ENCODE peak calls at places on chromosomes 2 and 18, in four cellular contexts. G is OCI-LY7, I is MM.1S, W is lower lobe of right lung. E is an unnamed sample.

GRCh38 chr2:27041708-27042107 is 8.9 kb downstream of the TMEM214 start:
- DNase-seq in G (no peak), I (no peak), W (no peak), E (no peak)

GRCh38 chr2:226609361-226609760 is 190.3 kb downstream of the IRS1 start:
- DNase-seq in G (no peak), I (no peak), W (no peak), E (no peak)

GRCh38 chr2:27378096-27378808 is 2.3 kb downstream of the ZNF513 start:
- DNase-seq in G (no peak), I (no peak), W (no peak), E (no peak)

GRCh38 chr2:188524519-188525113 is 232.9 kb downstream of the GULP1 start:
- DNase-seq in G (peak), I (peak), W (no peak), E (peak)

GRCh38 chr18:76573325-76574025 is 78.4 kb upstream of the ZNF516 start:
- DNase-seq in G (no peak), I (no peak), W (no peak), E (no peak)

GRCh38 chr2:39708003-39708402 is 42.3 kb downstream of the TMEM178A start:
- DNase-seq in G (no peak), I (no peak), W (no peak), E (no peak)

GRCh38 chr18:34222025-34222395 is 2.7 kb downstream of the NOL4 start:
- DNase-seq in G (no peak), I (peak), W (no peak), E (peak)

GRCh38 chr2:38533180-38533579 is 69.5 kb downstream of the HNRNPLL start:
- DNase-seq in G (peak), I (peak), W (peak), E (peak)

GRCh38 chr18:22108674-22109073 is 60.7 kb upstream of the GATA6 start:
- DNase-seq in G (no peak), I (no peak), W (no peak), E (no peak)

GRCh38 chr18:77101410-77102245 is 31.0 kb downstream of the MBP start:
- DNase-seq in G (peak), I (no peak), W (peak), E (peak)

GRCh38 chr2:235238537-235238936 is 255.3 kb upstream of the AGAP1 start:
- DNase-seq in G (no peak), I (no peak), W (peak), E (no peak)

GRCh38 chr2:196670342-196670741 is 30.8 kb downstream of the CCDC150 start:
- DNase-seq in G (no peak), I (peak), W (no peak), E (no peak)

GRCh38 chr2:190603374-190603773 is 45.5 kb upstream of the NAB1 start:
- DNase-seq in G (no peak), I (no peak), W (no peak), E (no peak)

GRCh38 chr2:67733517-67733916 is 329.3 kb downstream of the C1D start:
- DNase-seq in G (peak), I (no peak), W (peak), E (peak)

GRCh38 chr2:181658444-181658843 is 1.5 kb upstream of the CERKL start:
- DNase-seq in G (no peak), I (no peak), W (no peak), E (no peak)

GRCh38 chr2:224584111-224584764 is 925 bp downstream of the CUL3 start:
- DNase-seq in G (peak), I (peak), W (peak), E (peak)

DNA sequence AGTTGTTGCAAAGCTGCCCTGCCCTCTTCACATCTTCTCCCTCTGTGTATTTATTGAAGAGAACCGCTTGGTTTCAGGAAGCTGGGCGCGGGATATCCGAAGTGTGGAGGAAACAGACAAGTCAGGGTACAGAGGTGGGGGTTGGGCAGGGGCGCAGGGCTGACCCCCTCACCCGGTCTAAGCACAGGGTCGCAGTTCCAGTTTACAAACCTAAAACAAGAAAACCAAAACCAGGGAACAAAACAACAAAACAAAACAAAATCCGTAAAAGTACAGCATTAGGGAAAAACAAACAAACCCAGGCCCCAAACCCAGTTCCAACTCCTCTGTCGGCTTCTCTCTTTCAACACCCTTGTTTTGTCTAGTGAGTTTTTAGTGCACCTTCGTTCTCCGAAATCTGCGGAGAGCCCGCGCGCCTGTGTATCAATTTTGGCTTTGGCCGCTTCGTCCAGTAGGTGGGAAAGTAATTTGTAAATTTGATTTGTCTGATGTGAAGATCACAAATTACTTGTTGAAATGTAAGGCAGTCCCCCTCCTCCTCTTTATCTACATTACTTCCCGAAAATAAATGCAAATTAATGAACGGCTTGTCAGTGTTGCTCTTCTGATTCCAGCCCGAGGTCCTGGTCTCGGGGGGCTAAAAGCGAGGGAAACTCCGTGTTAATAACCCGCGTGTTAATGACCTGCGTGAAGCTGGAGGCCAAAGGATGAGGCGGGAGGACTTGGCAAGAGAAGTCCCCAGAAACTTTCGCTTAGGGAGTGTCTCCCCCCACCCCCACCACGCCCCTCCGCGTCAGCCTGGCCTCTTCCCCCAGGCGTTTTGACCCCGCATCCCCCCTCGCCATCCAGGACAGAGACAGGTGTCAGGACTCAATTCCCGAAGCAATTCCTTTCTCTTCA is 6.9 kb downstream of the OTX1 start:
- DNase-seq in G (no peak), I (no peak), W (no peak), E (no peak)
- H3K4me3 ChIP-seq in G (no peak), I (peak), W (peak), E (peak)

DNA sequence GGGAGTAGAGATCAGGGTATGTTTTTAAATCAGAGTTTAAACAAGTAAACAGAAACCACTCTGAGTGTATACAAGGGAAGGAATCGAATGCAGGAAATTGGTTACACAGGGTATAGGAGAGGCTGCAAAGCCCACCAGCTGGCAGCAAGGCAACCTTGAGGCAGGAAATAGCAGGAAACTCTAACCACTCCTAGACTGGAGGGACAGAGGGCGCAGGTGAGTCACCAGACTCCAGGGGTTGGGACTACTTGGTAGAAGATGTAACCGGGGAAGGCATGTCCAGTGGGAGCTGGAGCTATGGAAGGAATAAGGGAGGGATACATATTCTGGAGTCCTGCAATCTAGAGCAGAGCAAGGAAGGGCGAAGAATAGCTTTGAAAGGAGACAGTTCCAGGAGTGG is 152.3 kb downstream of the MEIS1 start:
- DNase-seq in G (peak), I (no peak), W (no peak), E (no peak)
- TF ChIP-seq CTCF in G (peak), I (no peak), W (no peak), E (no peak)

GRCh38 chr2:142885543-142885942 is 8.1 kb downstream of the KYNU start:
- DNase-seq in G (no peak), I (no peak), W (no peak), E (no peak)
- H3K4me3 ChIP-seq in G (no peak), I (no peak), W (no peak), E (no peak)

GRCh38 chr2:153870308-153870707 is 1.4 kb upstream of the GALNT13 start:
- DNase-seq in G (no peak), I (no peak), W (no peak), E (no peak)
- TF ChIP-seq CTCF in G (no peak), I (no peak), W (no peak), E (no peak)

DNA sequence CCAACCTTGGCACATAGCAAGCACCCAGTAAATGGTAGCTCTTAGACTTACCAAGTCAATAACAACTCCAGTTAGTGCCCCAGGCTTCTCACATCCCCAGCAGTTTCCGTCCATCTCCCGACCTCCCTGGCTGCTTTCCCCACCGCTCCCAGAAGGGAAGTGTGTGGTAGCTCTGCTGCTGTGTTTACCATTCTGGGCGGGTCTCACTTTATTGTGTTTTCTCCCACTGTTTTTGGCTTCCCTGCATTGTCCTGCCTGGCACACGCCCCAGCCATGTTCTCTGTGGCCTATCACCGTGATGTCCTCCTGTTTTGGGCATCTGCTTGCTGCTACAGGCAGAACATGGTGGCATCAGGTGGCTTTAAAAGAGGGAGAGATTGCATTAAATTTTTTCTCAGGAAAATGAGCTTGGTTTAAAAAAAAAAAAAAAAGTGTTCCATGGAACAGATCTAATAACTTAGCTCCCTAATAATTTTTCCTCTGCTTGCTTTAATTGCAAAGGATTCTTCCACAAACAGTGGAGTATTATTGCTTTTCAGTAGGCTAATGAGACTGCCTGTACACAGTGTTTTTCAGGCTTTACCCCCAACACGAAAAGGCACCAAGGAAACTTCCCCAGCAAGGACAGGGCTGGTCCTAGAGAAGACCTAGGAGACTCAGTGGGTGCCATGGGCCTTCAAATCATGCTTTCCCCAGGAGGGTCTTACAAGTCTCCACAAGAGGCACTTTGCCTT is 8.0 kb upstream of the COX7A2L start:
- DNase-seq in G (no peak), I (no peak), W (no peak), E (no peak)
- H3K4me3 ChIP-seq in G (no peak), I (no peak), W (peak), E (no peak)

GRCh38 chr2:164920430-164920829 is 34.9 kb downstream of the SLC38A11 start:
- DNase-seq in G (no peak), I (peak), W (no peak), E (no peak)

GRCh38 chr2:164922119-164922518 is 33.2 kb downstream of the SLC38A11 start:
- DNase-seq in G (no peak), I (no peak), W (no peak), E (no peak)

GRCh38 chr2:164913011-164913410 is 42.3 kb downstream of the SLC38A11 start:
- DNase-seq in G (no peak), I (no peak), W (no peak), E (no peak)

GRCh38 chr2:164913640-164914346 is 41.5 kb downstream of the SLC38A11 start:
- DNase-seq in G (peak), I (peak), W (no peak), E (no peak)

GRCh38 chr2:164917296-164917903 is 37.9 kb downstream of the SLC38A11 start:
- DNase-seq in G (peak), I (no peak), W (no peak), E (no peak)
- TF ChIP-seq CTCF in G (peak), I (peak), W (peak), E (no peak)

DNA sequence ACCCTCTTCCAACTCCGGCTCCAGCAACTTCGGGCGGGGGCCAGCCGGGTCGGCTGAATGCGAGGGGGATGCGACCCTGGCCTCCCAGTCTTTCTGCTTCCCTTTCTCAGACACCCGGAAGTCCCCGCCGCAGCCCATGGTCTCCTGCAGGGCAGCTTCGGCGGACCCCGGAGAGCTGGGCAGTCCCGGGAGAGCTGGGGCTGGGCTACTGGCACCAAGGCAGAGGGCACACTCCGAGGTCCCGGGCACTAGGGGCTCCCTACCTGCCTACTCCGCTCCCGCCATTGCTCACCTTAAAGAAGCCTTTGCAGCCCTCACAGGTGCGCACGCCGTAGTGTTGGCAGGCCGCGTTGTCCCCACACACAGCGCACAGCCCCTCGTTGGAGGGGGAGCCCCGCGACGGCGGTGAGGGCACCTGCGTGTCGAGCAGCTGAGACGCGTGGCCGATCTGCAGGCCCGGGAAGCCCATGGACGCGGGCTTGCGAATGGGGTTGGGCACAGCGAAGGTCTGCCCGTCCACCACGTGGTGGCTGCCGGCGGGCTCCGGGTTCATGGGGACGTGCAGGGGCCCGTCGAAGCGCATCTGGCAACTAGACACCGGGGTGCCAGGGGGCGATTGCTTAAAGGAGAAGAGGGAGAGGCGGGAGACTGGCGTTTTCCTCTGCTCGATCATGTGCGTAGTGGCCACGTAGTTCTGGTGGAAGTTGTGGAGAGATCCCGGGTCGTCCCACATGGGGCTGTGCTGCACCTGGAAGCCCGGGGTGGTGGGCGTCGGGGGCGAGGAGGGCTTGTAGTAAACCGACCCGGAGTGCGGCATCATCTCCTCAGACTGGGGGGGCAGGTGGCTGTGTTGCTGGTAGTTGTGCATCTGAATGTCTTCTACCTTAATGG is 3.2 kb downstream of the NR4A2 start:
- DNase-seq in G (no peak), I (no peak), W (peak), E (no peak)
- H3K4me3 ChIP-seq in G (no peak), I (no peak), W (peak), E (no peak)

DNA sequence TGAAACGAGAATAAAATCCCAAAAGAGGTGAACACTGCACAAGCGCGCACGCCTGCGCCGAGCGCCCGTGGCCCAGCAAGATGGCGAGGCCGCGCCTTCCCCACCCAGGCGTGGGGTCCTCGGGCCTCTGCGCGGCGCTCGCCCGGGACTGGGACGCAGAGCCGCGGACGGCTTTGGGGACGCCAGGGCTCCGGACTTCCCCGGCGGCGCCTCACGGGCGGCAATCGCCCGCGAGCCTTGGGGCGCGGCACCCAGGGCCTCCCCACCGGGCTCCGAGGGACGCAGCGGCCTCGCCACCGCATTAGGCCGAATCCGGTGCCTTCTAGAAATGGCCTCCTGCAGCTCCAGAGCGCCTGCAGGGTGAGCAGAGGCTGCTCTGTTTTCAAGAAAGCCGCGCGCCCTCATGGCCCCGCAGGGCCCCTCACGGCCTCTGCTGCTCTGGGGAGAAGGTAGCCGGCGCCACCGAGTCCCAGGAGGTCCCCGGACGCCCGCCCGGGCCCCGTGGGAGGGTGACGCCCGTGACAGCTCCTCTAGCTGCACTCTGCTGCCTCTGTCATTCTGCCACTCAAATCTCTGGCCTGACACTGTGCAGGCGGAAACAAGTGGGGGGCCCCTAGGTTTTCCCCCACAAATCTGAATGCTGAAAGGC is 35.9 kb upstream of the POMC start:
- DNase-seq in G (no peak), I (no peak), W (no peak), E (peak)
- TF ChIP-seq CTCF in G (no peak), I (no peak), W (no peak), E (no peak)

GRCh38 chr18:3713166-3713565 is 263.2 kb downstream of the TGIF1 start:
- DNase-seq in G (peak), I (no peak), W (no peak), E (no peak)
- H3K4me3 ChIP-seq in G (no peak), I (no peak), W (no peak), E (no peak)